ENCODE peak calls at places on chromosomes 3 and 15, in seven cellular contexts. L is HEK293T; T is EL; W is stimulated activated CD4-positive, alpha-beta T cell treated with anti-CD3 and anti-CD28 coated beads, Interleukin-4, amount 100 ng/mL, for 48 hours; N is progenitor cell of endocrine pancreas; K is left cardiac atrium; F is activated CD8-positive, alpha-beta memory T cell treated with anti-CD3 and anti-CD28 coated beads for 4 hours. R is an unnamed sample.

GRCh38 chr3:148697311-148698189 is at the start of gene AGTR1:
- DNase-seq in L (peak; percentile 73), T (peak; percentile 87), W (no peak), N (peak; percentile 63), K (peak; percentile 62), F (no peak), R (no peak)

GRCh38 chr3:193894121-193894863 is 241.7 kb upstream of the HES1 start:
- DNase-seq in L (no peak), T (no peak), W (no peak), N (no peak), K (no peak), F (no peak), R (no peak)

GRCh38 chr15:90679959-90680358 is 37.2 kb upstream of the BLM start:
- DNase-seq in L (no peak), T (no peak), W (no peak), N (no peak), K (no peak), F (no peak), R (no peak)

GRCh38 chr3:179256813-179257212 is 5.9 kb upstream of the KCNMB3 start:
- DNase-seq in L (no peak), T (no peak), W (no peak), N (no peak), K (no peak), F (no peak), R (no peak)

GRCh38 chr15:33209575-33210519 is 15.3 kb upstream of the FMN1 start:
- DNase-seq in L (no peak), T (no peak), W (no peak), N (no peak), K (no peak), F (no peak), R (no peak)

GRCh38 chr3:37608061-37608702 is 253.5 kb upstream of the CTDSPL start:
- DNase-seq in L (no peak), T (no peak), W (no peak), N (no peak), K (no peak), F (no peak), R (no peak)

GRCh38 chr3:39532777-39533176 is 65.3 kb downstream of the MOBP start:
- DNase-seq in L (no peak), T (no peak), W (no peak), N (no peak), K (no peak), F (no peak), R (no peak)

GRCh38 chr3:42013652-42014442 is 51.9 kb upstream of the ULK4 start:
- DNase-seq in L (peak; percentile 39), T (peak; percentile 29), W (peak; percentile 17), N (peak; percentile 23), K (peak; percentile 55), F (peak; percentile 16), R (peak; percentile 56)

GRCh38 chr3:30073622-30074021 is 532.8 kb upstream of the TGFBR2 start:
- DNase-seq in L (no peak), T (peak; percentile 12), W (no peak), N (no peak), K (no peak), F (no peak), R (no peak)

GRCh38 chr3:185823280-185824044 is 1.4 kb downstream of the IGF2BP2 start:
- DNase-seq in L (peak; percentile 24), T (peak; percentile 53), W (no peak), N (peak; percentile 44), K (peak; percentile 51), F (no peak), R (peak; percentile 85)

GRCh38 chr15:90915808-90916440 is 12.8 kb downstream of the MAN2A2 start:
- DNase-seq in L (no peak), T (no peak), W (no peak), N (no peak), K (peak; percentile 60), F (no peak), R (no peak)

GRCh38 chr15:90903733-90904536 is 833 bp downstream of the MAN2A2 start:
- DNase-seq in L (peak; percentile 53), T (no peak), W (no peak), N (no peak), K (peak; percentile 19), F (no peak), R (peak; percentile 17)

GRCh38 chr3:170862618-170863374 is 7.2 kb downstream of the RPL22L1 start:
- DNase-seq in L (no peak), T (peak; percentile 38), W (no peak), N (no peak), K (no peak), F (no peak), R (peak; percentile 25)

GRCh38 chr3:54176106-54176505 is 53.8 kb downstream of the CACNA2D3 start:
- DNase-seq in L (no peak), T (no peak), W (no peak), N (no peak), K (no peak), F (no peak), R (no peak)

GRCh38 chr3:86990734-86991481 is at the start of gene VGLL3:
- DNase-seq in L (peak; percentile 60), T (peak; percentile 92), W (no peak), N (peak; percentile 68), K (peak; percentile 78), F (no peak), R (peak; percentile 31)

GRCh38 chr3:74135808-74136207 is 478.7 kb downstream of the CNTN3 start:
- DNase-seq in L (no peak), T (no peak), W (no peak), N (no peak), K (no peak), F (no peak), R (no peak)

R was measured in T47D.